ENCODE peak calls at places on chromosomes 5 and 9, in four cellular contexts. I is colonic mucosa, Q is bronchial epithelial cell, Y is BJ. C is an unnamed sample.

GRCh38 chr5:71817891-71818290 is 98.8 kb downstream of the CARTPT start:
- DNase-seq in I (no peak), Q (no peak), Y (no peak), C (no peak)

GRCh38 chr9:108550111-108550510 is 305.7 kb downstream of the ACTL7B start:
- DNase-seq in Y (peak; percentile 9), Q (peak; percentile 29), I (no peak), C (no peak)

GRCh38 chr5:43037929-43038510 is 2.1 kb downstream of the ANXA2R start:
- DNase-seq in Y (no peak), I (peak; percentile 28), Q (peak; percentile 8), C (no peak)

GRCh38 chr5:93305984-93306383 is 275.0 kb downstream of the NR2F1-AS1 start:
- DNase-seq in Y (no peak), I (no peak), Q (peak; percentile 8), C (no peak)

GRCh38 chr5:32144637-32145207 is 29.4 kb downstream of the GOLPH3 start:
- DNase-seq in Y (no peak), Q (no peak), I (no peak), C (no peak)

GRCh38 chr5:139462582-139463276 is at the start of gene ECSCR:
- DNase-seq in Y (no peak), Q (no peak), I (no peak), C (no peak)

GRCh38 chr9:87620727-87621322 is 105.1 kb upstream of the CTSL start:
- DNase-seq in Q (no peak), Y (no peak), I (no peak), C (no peak)

GRCh38 chr5:151406322-151406947 is 41.0 kb upstream of the SLC36A1 start:
- DNase-seq in Q (peak; percentile 15), Y (no peak), I (no peak), C (no peak)

GRCh38 chr5:102975040-102975439 is 144.9 kb downstream of the GIN1 start:
- DNase-seq in Q (no peak), I (no peak), Y (no peak), C (no peak)

GRCh38 chr5:143085319-143085917 is 315.2 kb downstream of the ARHGAP26 start:
- DNase-seq in I (peak; percentile 38), Y (no peak), Q (no peak), C (no peak)

GRCh38 chr9:129182122-129182521 is 4.1 kb upstream of the IER5L start:
- DNase-seq in Y (no peak), Q (no peak), I (peak; percentile 69), C (no peak)

GRCh38 chr5:101418735-101419134 is 515.7 kb upstream of the ST8SIA4 start:
- DNase-seq in Q (no peak), I (no peak), Y (no peak), C (no peak)

GRCh38 chr9:95134457-95134881 is 183.0 kb downstream of the FANCC start:
- DNase-seq in I (peak; percentile 67), Y (no peak), Q (no peak), C (no peak)
- H3K4me3 ChIP-seq in I (no peak overlapping the region), Y (no peak overlapping the region), Q (no peak overlapping the region), C (no peak overlapping the region)

GRCh38 chr9:93306081-93306480 is 122.1 kb downstream of the WNK2 start:
- DNase-seq in Q (no peak), Y (no peak), I (no peak), C (no peak)

GRCh38 chr9:93303806-93304573 is 120.1 kb downstream of the WNK2 start:
- DNase-seq in Q (no peak), Y (no peak), I (peak; percentile 17), C (no peak)

GRCh38 chr9:93303258-93303771 is 119.4 kb downstream of the WNK2 start:
- DNase-seq in I (peak; percentile 13), Q (no peak), Y (no peak), C (no peak)

GRCh38 chr9:93305497-93306020 is 121.6 kb downstream of the WNK2 start:
- DNase-seq in I (peak; percentile 10), Y (no peak), Q (no peak), C (no peak)

DNA sequence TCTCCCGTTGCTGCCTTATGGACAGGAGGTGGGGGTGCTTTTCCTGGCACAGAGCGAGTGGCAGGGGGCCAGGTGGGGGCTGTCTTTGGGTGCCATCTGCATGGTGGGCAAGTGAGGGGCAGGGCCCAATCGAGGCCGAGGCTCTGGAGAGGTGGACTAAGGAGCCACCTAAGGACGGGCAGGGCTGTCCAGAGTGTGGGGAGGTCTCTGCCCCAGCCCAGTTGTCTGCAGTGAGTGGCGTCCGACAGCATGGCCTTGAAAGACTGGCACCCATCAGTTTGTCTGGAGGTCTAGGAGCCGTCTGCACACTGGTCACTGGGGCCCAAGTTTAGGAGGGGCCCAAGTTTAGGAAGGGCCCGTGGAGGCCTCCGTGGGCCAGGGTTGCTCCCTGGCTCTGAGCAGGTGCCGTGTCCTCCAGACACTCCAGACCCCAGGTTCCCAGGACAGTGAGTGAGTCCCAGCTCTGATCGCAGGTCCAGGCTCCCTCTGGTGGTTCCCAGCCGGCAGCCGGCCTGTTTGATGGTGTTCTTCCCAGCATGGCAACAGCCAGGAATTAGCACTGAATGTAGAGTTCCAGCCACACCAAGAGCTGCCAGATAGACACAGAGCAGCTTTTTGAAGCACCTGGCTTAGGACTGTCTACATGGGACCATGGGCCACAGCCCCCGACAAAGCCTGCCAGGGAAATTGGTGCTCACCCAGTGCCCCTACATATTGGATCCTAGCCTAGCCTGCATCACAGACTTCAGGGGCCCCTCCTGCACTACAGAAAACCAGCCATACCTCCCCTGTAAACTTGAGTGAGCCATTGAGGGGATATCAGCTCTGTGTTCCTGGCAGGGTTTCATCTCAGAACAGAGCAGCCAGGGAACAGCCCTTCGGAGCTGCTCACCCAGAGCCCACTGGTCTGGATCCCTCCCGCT is 120.9 kb downstream of the WNK2 start:
- DNase-seq in Q (peak; percentile 24), Y (no peak), I (peak; percentile 52), C (peak; percentile 7)
- TF ChIP-seq CTCF in Q (peak; percentile 91), Y (peak; percentile 77), I (peak; percentile 32), C (peak; percentile 81)

GRCh38 chr5:119072496-119072895 is 1.6 kb downstream of the DMXL1 start:
- DNase-seq in I (no peak), Q (no peak), Y (no peak), C (no peak)
- H3K4me3 ChIP-seq in I (peak overlapping the region; percentile 80), Q (peak overlapping the region; percentile 99), Y (peak overlapping the region; percentile 70), C (peak overlapping the region; percentile 79)

DNA sequence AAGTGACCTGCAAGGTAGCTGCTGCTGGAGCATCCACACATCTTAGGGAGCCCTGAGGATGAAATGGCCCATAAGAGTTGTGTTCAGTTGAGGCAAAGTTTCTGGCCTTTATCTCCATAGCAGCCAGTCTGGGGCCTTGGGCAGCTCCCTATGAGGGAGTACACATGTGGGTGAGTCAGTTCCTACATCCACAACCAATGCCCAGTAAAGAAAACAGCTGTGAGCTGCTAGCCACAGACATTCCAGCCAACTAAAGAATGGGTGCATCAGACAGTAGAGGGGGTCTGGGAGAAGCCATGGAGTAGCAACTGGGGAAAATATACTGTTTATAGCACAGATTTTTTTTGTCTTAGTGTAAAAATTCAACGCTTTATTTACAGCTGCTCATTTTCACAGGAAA is 720.7 kb downstream of the TLE1 start:
- DNase-seq in Y (no peak), I (no peak), Q (peak; percentile 21), C (no peak)
- TF ChIP-seq CTCF in Y (no peak), I (no peak), Q (no peak), C (no peak)

GRCh38 chr9:706073-706472 is 135.4 kb upstream of the DMRT1 start:
- DNase-seq in Y (no peak), Q (peak; percentile 19), I (no peak), C (no peak)
- H3K4me3 ChIP-seq in Y (no peak overlapping the region), Q (no peak overlapping the region), I (peak overlapping the region; percentile 36), C (no peak overlapping the region)

DNA sequence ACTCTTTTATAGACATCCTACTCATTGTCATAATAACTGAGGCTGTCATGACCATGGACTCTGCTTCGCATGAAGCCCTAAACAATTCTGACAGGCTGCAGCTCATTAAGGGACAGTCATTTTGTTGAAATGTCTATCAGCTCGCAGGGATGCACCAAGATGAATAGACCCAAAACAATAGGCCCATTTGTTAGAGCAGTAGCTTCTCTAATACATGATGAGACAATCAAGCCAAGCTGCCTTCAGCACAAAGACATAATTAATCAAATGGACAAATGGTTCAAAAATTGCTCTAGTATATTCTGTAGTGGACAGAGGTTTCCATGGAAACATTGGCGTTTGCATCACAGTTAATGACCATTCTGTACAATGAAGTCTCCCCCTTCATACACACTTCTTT is 274.6 kb downstream of the ANXA1 start:
- DNase-seq in Q (no peak), Y (no peak), I (no peak), C (no peak)
- TF ChIP-seq CTCF in Q (no peak), Y (no peak), I (no peak), C (no peak)

GRCh38 chr9:122195875-122196274 is 32.9 kb downstream of the LHX6 start:
- DNase-seq in I (no peak), Q (no peak), Y (no peak), C (no peak)

GRCh38 chr9:122192261-122192875 is 32.7 kb downstream of the MORN5 start:
- DNase-seq in Q (no peak), I (no peak), Y (no peak), C (no peak)

GRCh38 chr9:122192914-122193525 is 33.3 kb downstream of the MORN5 start:
- DNase-seq in I (no peak), Q (no peak), Y (no peak), C (no peak)

GRCh38 chr9:122191519-122191918 is 31.8 kb downstream of the MORN5 start:
- DNase-seq in I (no peak), Q (peak; percentile 62), Y (no peak), C (no peak)

DNA sequence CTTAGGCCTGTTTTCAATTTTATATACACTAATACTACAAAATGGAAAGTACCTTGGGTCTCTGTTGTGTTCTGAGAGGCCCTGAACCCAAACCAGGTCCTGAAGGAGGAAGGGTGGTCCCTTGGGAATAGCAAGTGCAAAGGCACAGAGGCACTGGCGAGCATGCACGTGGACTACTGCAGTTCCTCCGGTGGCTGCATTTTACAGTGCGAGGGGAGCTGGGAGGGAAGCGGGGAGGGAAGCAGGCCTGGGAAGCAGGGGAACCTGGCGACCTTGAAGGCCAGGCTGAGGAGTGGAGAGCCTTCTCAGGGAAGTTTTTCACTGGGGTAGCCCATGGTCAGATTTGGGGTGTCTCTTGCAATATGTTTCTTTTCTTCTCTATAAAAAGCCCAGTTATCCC is 33.9 kb downstream of the MORN5 start:
- DNase-seq in Q (no peak), Y (no peak), I (no peak), C (no peak)
- H3K4me3 ChIP-seq in Q (no peak overlapping the region), Y (no peak overlapping the region), I (no peak overlapping the region), C (no peak overlapping the region)

GRCh38 chr9:121441163-121441562 is 58.5 kb downstream of the GGTA1 start:
- DNase-seq in Q (no peak), Y (no peak), I (no peak), C (no peak)

GRCh38 chr9:121450241-121450640 is 49.4 kb downstream of the GGTA1 start:
- DNase-seq in Y (peak; percentile 19), Q (no peak), I (peak; percentile 25), C (no peak)

GRCh38 chr9:121449786-121450185 is 49.9 kb downstream of the GGTA1 start:
- DNase-seq in I (no peak), Y (no peak), Q (no peak), C (no peak)

GRCh38 chr9:121447341-121447834 is 52.3 kb downstream of the GGTA1 start:
- DNase-seq in Y (peak; percentile 63), I (no peak), Q (no peak), C (peak; percentile 80)

GRCh38 chr9:121445986-121446385 is 53.7 kb downstream of the GGTA1 start:
- DNase-seq in Y (no peak), Q (no peak), I (no peak), C (no peak)
- TF ChIP-seq CTCF in Y (no peak), Q (peak; percentile 29), I (no peak), C (no peak)

DNA sequence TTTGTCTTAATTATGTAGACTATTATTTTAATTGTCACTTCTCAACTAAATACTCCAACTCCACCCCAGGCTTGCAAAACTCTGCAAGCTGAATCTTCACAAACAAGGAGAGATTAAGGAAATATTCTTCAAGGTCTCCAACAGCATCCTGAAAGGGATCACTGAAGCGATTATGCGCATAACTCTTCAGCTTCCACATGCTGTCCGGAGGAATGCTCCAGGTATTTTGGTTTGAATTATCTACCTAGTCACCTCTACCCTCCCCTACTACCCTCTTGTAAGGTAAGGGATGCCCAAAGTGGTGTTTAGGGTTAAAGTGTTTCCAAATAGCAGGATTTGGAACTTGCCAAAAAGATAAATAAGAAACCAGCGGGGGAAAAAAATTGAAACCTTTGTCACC is 11.7 kb downstream of the PTCH1 start:
- DNase-seq in Q (no peak), Y (no peak), I (no peak), C (no peak)
- H3K4me3 ChIP-seq in Q (no peak overlapping the region), Y (peak overlapping the region; percentile 73), I (peak overlapping the region; percentile 12), C (peak overlapping the region; percentile 62)